ENCODE peak calls at places on chromosomes 7 and 10, in six cellular contexts. T is colonic mucosa, A is A549, J is brain microvascular endothelial cell, O is adrenal gland, X is IMR-90. U is an unnamed sample.
A peak's percentile ranks its signal among the peaks of the same experiment; 100 is the strongest.

GRCh38 chr10:112973805-112974204 is 23.8 kb downstream of the TCF7L2 start:
- DNase-seq in A (no peak), T (no peak), X (no peak), O (no peak), J (no peak), U (no peak)

GRCh38 chr10:19676063-19676462 is 140.2 kb upstream of the PLXDC2 start:
- DNase-seq in A (no peak), X (no peak), T (no peak), J (no peak), O (no peak), U (no peak)

GRCh38 chr7:151013728-151014497 is 10.4 kb downstream of the ATG9B start:
- DNase-seq in O (peak; percentile 72), X (peak; percentile 22), A (no peak), T (peak; percentile 74), J (peak; percentile 79), U (peak; percentile 44)

GRCh38 chr10:100623541-100623940 is 87.8 kb downstream of the HIF1AN start:
- DNase-seq in X (no peak), J (no peak), O (no peak), A (no peak), T (no peak), U (no peak)

GRCh38 chr10:12121673-12122072 is 7.8 kb upstream of the SEC61A2 start:
- DNase-seq in O (no peak), A (no peak), X (no peak), T (no peak), J (no peak), U (no peak)

GRCh38 chr7:28179081-28180030 is 1.2 kb downstream of the JAZF1 start:
- DNase-seq in T (peak; percentile 80), O (peak; percentile 78), J (no peak), X (no peak), A (peak; percentile 53), U (no peak)

GRCh38 chr7:70660154-70660818 is 471.7 kb upstream of the GALNT17 start:
- DNase-seq in J (no peak), X (no peak), A (no peak), O (no peak), T (no peak), U (no peak)

GRCh38 chr7:92831716-92832622 is 4.4 kb downstream of the CDK6 start:
- DNase-seq in X (peak; percentile 96), A (peak; percentile 69), J (peak; percentile 90), O (peak; percentile 19), T (peak; percentile 43), U (peak; percentile 94)

GRCh38 chr7:34747176-34747781 is 89.3 kb downstream of the NPSR1 start:
- DNase-seq in X (no peak), T (no peak), O (no peak), J (no peak), A (no peak), U (no peak)

DNA sequence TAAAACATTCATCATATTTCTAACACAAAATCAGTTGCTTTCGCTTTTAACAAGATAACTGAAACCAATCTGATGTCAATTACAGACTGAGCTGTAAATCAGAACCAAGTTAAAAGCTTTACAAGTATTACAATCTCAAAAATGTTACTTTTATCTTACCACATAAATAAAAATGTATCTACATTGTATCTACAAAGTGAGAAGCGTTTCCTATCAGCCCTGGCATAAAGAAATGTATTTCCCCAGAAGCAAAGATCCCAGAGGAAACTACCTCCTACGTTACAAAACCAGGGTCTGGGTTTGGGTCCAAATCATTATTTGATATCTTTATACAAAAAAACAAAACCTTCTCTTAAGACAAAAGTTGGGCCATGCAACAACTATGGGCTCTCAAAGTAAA is 2.6 kb downstream of the SMURF1 start:
- DNase-seq in X (no peak), J (no peak), O (no peak), T (no peak), A (no peak), U (no peak)
- H3K27ac ChIP-seq in X (peak overlapping the region; percentile 10), J (peak overlapping the region; percentile 71), O (peak overlapping the region; percentile 96), T (peak overlapping the region; percentile 98), A (peak overlapping the region; percentile 74), U (peak overlapping the region; percentile 74)

DNA sequence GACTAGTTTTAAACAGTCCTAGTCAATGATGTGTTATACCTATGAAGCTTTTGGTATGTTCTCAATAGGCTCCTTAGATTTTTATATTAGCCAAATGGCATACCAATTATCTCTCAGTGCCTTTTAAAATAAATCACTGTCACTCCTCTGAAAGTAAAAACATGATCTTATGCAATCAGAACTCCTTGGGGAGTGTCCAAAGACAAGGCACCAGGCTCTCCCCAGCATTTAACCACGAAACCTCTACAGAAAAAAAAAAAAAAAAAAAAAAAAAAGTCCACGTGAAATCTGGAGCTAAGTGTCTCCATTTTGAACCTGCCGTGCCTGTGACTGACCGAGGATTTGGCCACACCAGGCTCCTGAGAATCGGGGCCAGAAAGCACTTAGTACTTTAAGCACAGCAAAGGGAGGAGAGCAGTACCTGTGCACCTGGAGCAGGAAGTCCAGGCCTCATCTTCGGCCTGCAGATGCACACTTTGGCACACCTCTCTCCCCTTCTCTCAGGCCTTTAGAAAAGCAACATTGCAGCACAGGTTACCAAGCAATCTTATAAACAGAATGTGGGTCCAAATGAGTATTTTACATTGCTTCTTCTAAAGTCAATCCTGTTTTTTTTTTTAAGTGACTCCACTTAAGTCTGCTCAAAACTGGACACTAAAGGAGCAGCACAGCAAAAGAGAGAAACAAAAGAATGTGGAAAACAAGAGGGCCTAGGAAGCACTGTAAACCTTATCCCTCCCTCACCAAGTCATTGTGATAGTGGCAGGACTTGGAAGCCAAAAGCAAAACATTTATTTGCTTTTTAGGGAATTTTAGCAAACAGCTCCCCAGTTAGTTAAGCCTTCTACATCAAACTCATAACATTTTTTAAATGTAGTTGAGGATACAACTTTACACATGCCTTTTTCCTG is 1.5 kb downstream of the FAM13C start:
- DNase-seq in A (no peak), J (no peak), O (peak; percentile 45), T (no peak), X (no peak), U (peak; percentile 25)
- H3K27ac ChIP-seq in A (no peak overlapping the region), J (no peak overlapping the region), O (peak overlapping the region; percentile 90), T (no peak overlapping the region), X (no peak overlapping the region), U (no peak overlapping the region)

GRCh38 chr10:133394064-133394663 is at the start of gene MTG1:
- DNase-seq in T (peak; percentile 95), O (peak; percentile 95), X (peak; percentile 87), A (peak; percentile 93), J (peak; percentile 80), U (peak; percentile 72)
- H3K27ac ChIP-seq in T (peak within 1 kb of the TSS; percentile 74), O (peak within 1 kb of the TSS; percentile 83), X (peak within 1 kb of the TSS; percentile 81), A (peak within 1 kb of the TSS; percentile 85), J (peak within 1 kb of the TSS; percentile 36), U (peak within 1 kb of the TSS; percentile 68)

GRCh38 chr7:116534790-116535189 is 10.0 kb downstream of the CAV1 start:
- DNase-seq in J (no peak), O (no peak), T (no peak), X (no peak), A (no peak), U (no peak)
- H3K27ac ChIP-seq in J (no peak overlapping the region), O (no peak overlapping the region), T (no peak overlapping the region), X (no peak overlapping the region), A (no peak overlapping the region), U (no peak overlapping the region)

GRCh38 chr10:69425513-69426298 is 9.0 kb upstream of the TACR2 start:
- DNase-seq in T (peak; percentile 77), X (no peak), O (no peak), J (no peak), A (no peak), U (no peak)

GRCh38 chr10:69428138-69428537 is 11.4 kb upstream of the TACR2 start:
- DNase-seq in X (no peak), A (no peak), T (no peak), O (no peak), J (no peak), U (no peak)

GRCh38 chr10:69425041-69425440 is 8.3 kb upstream of the TACR2 start:
- DNase-seq in T (no peak), J (no peak), O (no peak), X (no peak), A (no peak), U (no peak)

GRCh38 chr10:69422676-69423075 is 6.0 kb upstream of the TACR2 start:
- DNase-seq in X (no peak), J (no peak), T (no peak), A (no peak), O (no peak), U (no peak)

GRCh38 chr10:69426376-69426727 is 9.6 kb upstream of the TACR2 start:
- DNase-seq in T (no peak), X (no peak), J (no peak), O (peak; percentile 23), A (peak; percentile 38), U (peak; percentile 52)
- H3K27ac ChIP-seq in T (peak overlapping the region; percentile 69), X (no peak overlapping the region), J (no peak overlapping the region), O (no peak overlapping the region), A (peak overlapping the region; percentile 45), U (no peak overlapping the region)

GRCh38 chr7:2866601-2867000 is 22.5 kb upstream of the GNA12 start:
- DNase-seq in X (no peak), T (no peak), J (no peak), O (no peak), A (no peak), U (no peak)
- H3K27ac ChIP-seq in X (no peak overlapping the region), T (no peak overlapping the region), J (no peak overlapping the region), O (no peak overlapping the region), A (no peak overlapping the region), U (no peak overlapping the region)

DNA sequence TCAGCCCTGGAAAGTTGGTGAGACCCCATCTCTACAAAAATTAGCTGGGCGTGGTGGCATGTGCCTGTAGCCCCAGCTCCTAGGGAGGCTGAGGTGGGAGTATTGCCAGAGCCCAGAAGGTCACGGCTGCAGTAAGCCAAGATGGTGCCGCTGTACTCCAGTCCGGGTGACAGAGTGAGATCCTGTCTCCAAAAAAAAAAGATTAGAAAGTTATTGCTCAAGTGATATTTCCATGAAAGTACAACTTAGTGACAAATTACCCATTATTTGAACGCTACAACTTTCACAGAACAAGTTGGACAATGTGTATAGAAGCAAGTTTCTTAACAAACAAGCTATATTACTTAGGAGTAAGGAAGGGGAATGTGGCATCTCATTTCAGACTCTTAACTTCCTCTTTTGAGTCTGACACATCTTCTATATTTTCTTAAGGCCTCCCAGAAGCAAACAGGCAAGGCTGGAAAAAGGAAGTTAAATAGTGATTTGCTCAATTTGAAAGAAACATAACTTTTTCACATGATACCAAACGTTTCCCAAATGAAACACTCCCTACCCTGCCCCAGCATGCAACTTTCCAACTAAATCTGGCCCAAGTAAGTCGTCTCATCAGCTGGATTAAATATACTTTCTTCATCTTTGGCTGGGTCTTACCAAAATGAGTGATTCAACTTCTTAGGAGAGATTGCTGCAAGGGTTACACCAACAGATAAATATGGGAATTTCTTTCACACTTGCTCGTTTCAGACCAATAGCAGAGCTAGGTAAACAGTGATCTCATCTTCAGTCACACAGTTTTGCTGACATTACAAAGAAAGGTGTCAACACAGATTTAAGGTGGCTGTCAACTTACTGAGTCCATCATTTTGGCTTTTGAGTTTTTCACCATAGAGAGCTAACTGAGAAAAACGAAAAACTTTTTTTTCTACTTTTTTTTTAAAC is 66.3 kb upstream of the KLF6 start:
- DNase-seq in J (peak; percentile 80), X (peak; percentile 85), A (peak; percentile 83), O (peak; percentile 17), T (no peak), U (peak; percentile 93)
- H3K27ac ChIP-seq in J (peak overlapping the region; percentile 90), X (peak overlapping the region; percentile 91), A (peak overlapping the region; percentile 92), O (peak overlapping the region; percentile 65), T (peak overlapping the region; percentile 88), U (peak overlapping the region; percentile 97)

GRCh38 chr10:49652416-49653385 is 26.8 kb upstream of the C10orf53 start:
- DNase-seq in J (no peak), A (no peak), X (no peak), T (no peak), O (no peak), U (no peak)
- H3K27ac ChIP-seq in J (no peak overlapping the region), A (no peak overlapping the region), X (no peak overlapping the region), T (no peak overlapping the region), O (no peak overlapping the region), U (no peak overlapping the region)

U was measured in astrocyte.